ENCODE peak calls at places on chromosome 13, in nine cellular contexts. One of them, this sample, is unnamed. For H3K4me1, the result is how much of the 10 kb centered on the place peaks cover.

GRCh38 chr13:53501387-53501786 is 472.8 kb downstream of the OLFM4 start:
- DNase-seq in Peyer's patch: no peak
- DNase-seq in thoracic aorta: no peak
- DNase-seq in endodermal cell: no peak
- DNase-seq in neural progenitor cell: no peak
- DNase-seq in adrenal gland: no peak
- DNase-seq in H9: no peak
- DNase-seq in heart right ventricle: no peak
- DNase-seq in pancreas: no peak
- DNase-seq in this sample: no peak

GRCh38 chr13:80513196-80513595 is 172.3 kb upstream of the SPRY2 start:
- DNase-seq in thoracic aorta: no peak
- DNase-seq in endodermal cell: no peak
- DNase-seq in Peyer's patch: no peak
- DNase-seq in pancreas: no peak
- DNase-seq in heart right ventricle: no peak
- DNase-seq in adrenal gland: no peak
- DNase-seq in H9: no peak
- DNase-seq in neural progenitor cell: no peak
- DNase-seq in this sample: no peak

GRCh38 chr13:27362064-27362751 is 62.2 kb upstream of the GTF3A start:
- DNase-seq in H9: peak
- DNase-seq in endodermal cell: peak
- DNase-seq in Peyer's patch: peak
- DNase-seq in neural progenitor cell: peak
- DNase-seq in thoracic aorta: peak
- DNase-seq in pancreas: peak
- DNase-seq in adrenal gland: peak
- DNase-seq in heart right ventricle: peak
- DNase-seq in this sample: peak

GRCh38 chr13:76385606-76386005 is 500.6 kb downstream of the KCTD12 start:
- DNase-seq in endodermal cell: no peak
- DNase-seq in neural progenitor cell: no peak
- DNase-seq in adrenal gland: no peak
- DNase-seq in thoracic aorta: no peak
- DNase-seq in Peyer's patch: no peak
- DNase-seq in H9: no peak
- DNase-seq in heart right ventricle: no peak
- DNase-seq in pancreas: no peak
- DNase-seq in this sample: no peak

GRCh38 chr13:94160875-94161274 is 318.6 kb downstream of the DCT start:
- DNase-seq in heart right ventricle: no peak
- DNase-seq in endodermal cell: no peak
- DNase-seq in adrenal gland: no peak
- DNase-seq in Peyer's patch: no peak
- DNase-seq in neural progenitor cell: no peak
- DNase-seq in pancreas: no peak
- DNase-seq in thoracic aorta: no peak
- DNase-seq in H9: no peak
- DNase-seq in this sample: no peak

GRCh38 chr13:112603641-112604220 is 15.8 kb upstream of the TUBGCP3 start:
- DNase-seq in Peyer's patch: no peak
- DNase-seq in heart right ventricle: no peak
- DNase-seq in adrenal gland: no peak
- DNase-seq in H9: no peak
- DNase-seq in neural progenitor cell: no peak
- DNase-seq in pancreas: no peak
- DNase-seq in thoracic aorta: no peak
- DNase-seq in endodermal cell: no peak
- DNase-seq in this sample: no peak

GRCh38 chr13:98410591-98410990 is 166.3 kb downstream of the STK24 start:
- DNase-seq in H9: no peak
- DNase-seq in heart right ventricle: no peak
- DNase-seq in adrenal gland: no peak
- DNase-seq in neural progenitor cell: no peak
- DNase-seq in Peyer's patch: no peak
- DNase-seq in endodermal cell: no peak
- DNase-seq in pancreas: no peak
- DNase-seq in thoracic aorta: no peak
- DNase-seq in this sample: no peak

GRCh38 chr13:100980171-100980570 is 305.6 kb upstream of the TMTC4 start:
- DNase-seq in thoracic aorta: no peak
- DNase-seq in heart right ventricle: no peak
- DNase-seq in neural progenitor cell: no peak
- DNase-seq in pancreas: no peak
- DNase-seq in endodermal cell: no peak
- DNase-seq in H9: no peak
- DNase-seq in Peyer's patch: no peak
- DNase-seq in adrenal gland: no peak
- DNase-seq in this sample: no peak

GRCh38 chr13:41458187-41458938 is 1.0 kb downstream of the RGCC start:
- DNase-seq in thoracic aorta: no peak
- DNase-seq in heart right ventricle: peak
- DNase-seq in Peyer's patch: peak
- DNase-seq in H9: peak
- DNase-seq in neural progenitor cell: peak
- DNase-seq in adrenal gland: no peak
- DNase-seq in pancreas: peak
- DNase-seq in endodermal cell: peak
- DNase-seq in this sample: peak

GRCh38 chr13:102185375-102185984 is 216.4 kb downstream of the FGF14 start:
- DNase-seq in endodermal cell: no peak
- DNase-seq in pancreas: no peak
- DNase-seq in neural progenitor cell: no peak
- DNase-seq in adrenal gland: no peak
- DNase-seq in thoracic aorta: no peak
- DNase-seq in H9: no peak
- DNase-seq in Peyer's patch: no peak
- DNase-seq in heart right ventricle: no peak
- DNase-seq in this sample: no peak

GRCh38 chr13:73593199-73593765 is 534.5 kb downstream of the KLF5 start:
- DNase-seq in pancreas: no peak
- DNase-seq in Peyer's patch: no peak
- DNase-seq in heart right ventricle: no peak
- DNase-seq in neural progenitor cell: no peak
- DNase-seq in adrenal gland: no peak
- DNase-seq in thoracic aorta: no peak
- DNase-seq in endodermal cell: no peak
- DNase-seq in H9: no peak
- DNase-seq in this sample: no peak

GRCh38 chr13:22143671-22144070 is 472.8 kb downstream of the FGF9 start:
- DNase-seq in heart right ventricle: no peak
- DNase-seq in H9: no peak
- DNase-seq in pancreas: no peak
- DNase-seq in endodermal cell: no peak
- DNase-seq in adrenal gland: no peak
- DNase-seq in neural progenitor cell: no peak
- DNase-seq in Peyer's patch: no peak
- DNase-seq in thoracic aorta: no peak
- DNase-seq in this sample: no peak

GRCh38 chr13:42534785-42535184 is 39.2 kb upstream of the TNFSF11 start:
- DNase-seq in H9: no peak
- DNase-seq in thoracic aorta: no peak
- DNase-seq in heart right ventricle: no peak
- DNase-seq in neural progenitor cell: no peak
- DNase-seq in adrenal gland: no peak
- DNase-seq in pancreas: no peak
- DNase-seq in Peyer's patch: no peak
- DNase-seq in endodermal cell: no peak
- DNase-seq in this sample: no peak

GRCh38 chr13:59120297-59120843 is 1043.4 kb downstream of the DIAPH3 start:
- DNase-seq in adrenal gland: no peak
- DNase-seq in H9: no peak
- DNase-seq in endodermal cell: no peak
- DNase-seq in Peyer's patch: no peak
- DNase-seq in neural progenitor cell: no peak
- DNase-seq in thoracic aorta: no peak
- DNase-seq in pancreas: no peak
- DNase-seq in heart right ventricle: no peak
- DNase-seq in this sample: no peak

GRCh38 chr13:110129076-110129475 is 177.9 kb downstream of the COL4A1 start:
- DNase-seq in heart right ventricle: no peak
- DNase-seq in thoracic aorta: no peak
- DNase-seq in pancreas: no peak
- DNase-seq in neural progenitor cell: no peak
- DNase-seq in endodermal cell: no peak
- DNase-seq in adrenal gland: no peak
- DNase-seq in Peyer's patch: no peak
- DNase-seq in H9: no peak
- DNase-seq in this sample: peak

GRCh38 chr13:110127986-110128511 is 178.9 kb downstream of the COL4A1 start:
- DNase-seq in neural progenitor cell: no peak
- DNase-seq in endodermal cell: no peak
- DNase-seq in heart right ventricle: no peak
- DNase-seq in pancreas: no peak
- DNase-seq in Peyer's patch: no peak
- DNase-seq in adrenal gland: no peak
- DNase-seq in thoracic aorta: no peak
- DNase-seq in H9: no peak
- DNase-seq in this sample: no peak

GRCh38 chr13:110128546-110128945 is 178.4 kb downstream of the COL4A1 start:
- DNase-seq in Peyer's patch: no peak
- DNase-seq in neural progenitor cell: no peak
- DNase-seq in pancreas: no peak
- DNase-seq in thoracic aorta: no peak
- DNase-seq in adrenal gland: no peak
- DNase-seq in heart right ventricle: no peak
- DNase-seq in H9: no peak
- DNase-seq in endodermal cell: no peak
- DNase-seq in this sample: no peak

GRCh38 chr13:110130431-110130830 is 176.5 kb downstream of the COL4A1 start:
- DNase-seq in Peyer's patch: no peak
- DNase-seq in pancreas: no peak
- DNase-seq in neural progenitor cell: no peak
- DNase-seq in adrenal gland: no peak
- DNase-seq in heart right ventricle: no peak
- DNase-seq in thoracic aorta: no peak
- DNase-seq in endodermal cell: no peak
- DNase-seq in H9: no peak
- DNase-seq in this sample: no peak

DNA sequence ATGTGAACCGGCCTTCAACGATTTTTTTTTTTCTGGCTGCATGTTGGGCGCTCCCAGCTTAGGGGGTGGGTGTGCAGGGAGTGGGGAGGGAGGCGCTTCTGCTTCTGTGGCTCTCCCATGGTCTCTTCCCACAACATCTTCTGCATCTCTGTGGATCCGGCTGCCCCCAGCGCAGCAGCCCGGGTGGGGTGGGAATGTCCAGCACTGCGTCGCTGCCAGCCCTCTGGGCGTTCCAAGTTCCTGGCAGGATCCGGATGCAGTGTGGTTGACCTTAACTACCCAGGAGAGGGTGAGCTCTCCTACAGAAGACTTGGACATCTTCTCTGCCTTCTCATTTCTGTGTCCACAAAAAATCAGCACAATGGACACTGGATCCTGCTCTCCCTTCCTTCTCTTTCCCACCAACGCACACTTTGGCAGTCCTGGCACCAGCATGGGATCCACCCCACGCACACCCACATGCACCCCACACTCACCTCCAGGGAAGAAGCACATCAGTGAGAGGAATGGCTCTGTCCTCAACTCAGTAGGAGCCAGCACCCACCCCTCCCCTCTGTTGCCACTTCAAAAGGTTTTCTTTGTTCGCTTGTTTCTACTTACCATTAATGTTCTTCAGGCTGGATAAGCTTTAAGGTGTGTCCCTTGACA is 177.3 kb downstream of the COL4A1 start:
- DNase-seq in H9: no peak
- DNase-seq in Peyer's patch: no peak
- DNase-seq in adrenal gland: no peak
- DNase-seq in heart right ventricle: no peak
- DNase-seq in neural progenitor cell: no peak
- DNase-seq in endodermal cell: no peak
- DNase-seq in pancreas: no peak
- DNase-seq in thoracic aorta: no peak
- DNase-seq in this sample: no peak
- H3K4me1 ChIP-seq in H9: under half
- H3K4me1 ChIP-seq in Peyer's patch: under half
- H3K4me1 ChIP-seq in adrenal gland: under half
- H3K4me1 ChIP-seq in heart right ventricle: under half
- H3K4me1 ChIP-seq in neural progenitor cell: half or more
- H3K4me1 ChIP-seq in endodermal cell: under half
- H3K4me1 ChIP-seq in pancreas: under half
- H3K4me1 ChIP-seq in thoracic aorta: under half
- H3K4me1 ChIP-seq in this sample: under half

DNA sequence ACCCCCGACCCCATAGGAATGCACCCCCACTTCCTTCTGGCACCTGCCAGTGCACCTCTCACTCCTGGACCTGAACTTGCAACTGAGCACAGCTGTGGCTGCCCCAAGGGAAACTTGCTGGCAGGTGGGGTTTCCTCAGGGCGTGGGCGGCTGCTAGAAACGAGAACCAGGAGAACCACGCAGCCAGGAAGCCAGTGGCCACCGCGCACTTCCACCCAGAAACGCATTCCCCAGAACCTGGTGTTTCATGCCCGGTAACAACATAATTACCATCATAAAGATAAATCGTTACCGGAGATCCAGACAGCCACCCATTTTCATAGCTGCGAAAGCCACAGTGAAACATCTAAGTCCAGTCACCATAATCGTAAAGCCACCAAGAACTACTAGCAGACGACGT is 75.2 kb upstream of the C13orf46 start:
- DNase-seq in pancreas: no peak
- DNase-seq in neural progenitor cell: no peak
- DNase-seq in heart right ventricle: no peak
- DNase-seq in adrenal gland: no peak
- DNase-seq in endodermal cell: no peak
- DNase-seq in thoracic aorta: no peak
- DNase-seq in H9: no peak
- DNase-seq in Peyer's patch: peak
- DNase-seq in this sample: no peak
- H3K4me1 ChIP-seq in pancreas: under half
- H3K4me1 ChIP-seq in neural progenitor cell: under half
- H3K4me1 ChIP-seq in heart right ventricle: under half
- H3K4me1 ChIP-seq in adrenal gland: under half
- H3K4me1 ChIP-seq in endodermal cell: under half
- H3K4me1 ChIP-seq in thoracic aorta: under half
- H3K4me1 ChIP-seq in H9: under half
- H3K4me1 ChIP-seq in Peyer's patch: under half
- H3K4me1 ChIP-seq in this sample: under half

GRCh38 chr13:106518535-106518934 is 16.9 kb downstream of the EFNB2 start:
- DNase-seq in Peyer's patch: no peak
- DNase-seq in pancreas: no peak
- DNase-seq in thoracic aorta: no peak
- DNase-seq in neural progenitor cell: no peak
- DNase-seq in adrenal gland: no peak
- DNase-seq in endodermal cell: no peak
- DNase-seq in H9: no peak
- DNase-seq in heart right ventricle: no peak
- DNase-seq in this sample: no peak
- H3K4me1 ChIP-seq in Peyer's patch: under half
- H3K4me1 ChIP-seq in pancreas: under half
- H3K4me1 ChIP-seq in thoracic aorta: half or more
- H3K4me1 ChIP-seq in neural progenitor cell: half or more
- H3K4me1 ChIP-seq in adrenal gland: under half
- H3K4me1 ChIP-seq in endodermal cell: under half
- H3K4me1 ChIP-seq in H9: under half
- H3K4me1 ChIP-seq in heart right ventricle: under half
- H3K4me1 ChIP-seq in this sample: under half

DNA sequence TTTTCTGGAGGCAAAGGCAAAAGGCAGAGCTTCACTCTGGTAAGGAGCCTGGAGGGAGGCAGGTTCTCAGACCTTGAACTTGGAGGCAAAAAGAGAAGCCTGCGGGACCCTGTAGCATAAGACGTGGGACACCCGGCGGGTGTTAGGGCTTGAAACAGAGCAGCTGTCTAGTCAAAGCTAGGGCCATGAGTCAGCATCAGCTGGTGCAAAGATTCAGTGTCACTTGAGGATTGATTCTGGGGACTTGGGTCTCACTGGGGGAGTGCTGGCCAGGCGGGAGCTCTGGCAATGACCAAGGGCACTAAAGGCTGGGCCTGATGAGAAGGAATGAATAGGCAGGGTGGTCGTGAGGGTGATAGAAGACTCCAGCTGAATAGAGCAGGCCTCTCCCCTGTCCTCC is 97.0 kb downstream of the MBNL2 start:
- DNase-seq in Peyer's patch: no peak
- DNase-seq in heart right ventricle: peak
- DNase-seq in pancreas: no peak
- DNase-seq in thoracic aorta: no peak
- DNase-seq in adrenal gland: peak
- DNase-seq in endodermal cell: no peak
- DNase-seq in neural progenitor cell: no peak
- DNase-seq in H9: no peak
- DNase-seq in this sample: peak
- H3K4me1 ChIP-seq in Peyer's patch: under half
- H3K4me1 ChIP-seq in heart right ventricle: half or more
- H3K4me1 ChIP-seq in pancreas: under half
- H3K4me1 ChIP-seq in thoracic aorta: half or more
- H3K4me1 ChIP-seq in adrenal gland: half or more
- H3K4me1 ChIP-seq in endodermal cell: under half
- H3K4me1 ChIP-seq in neural progenitor cell: under half
- H3K4me1 ChIP-seq in H9: under half
- H3K4me1 ChIP-seq in this sample: half or more

This sample was measured in psoas muscle.